ENCODE peak calls at places on chromosome 4, in six cellular contexts. C is NCI-H2171, A is NCI-H1105 treated with DMSO at 0.1 percent for 48 hours, P is activated T-helper 1 cell treated with Interleukin-2 at 50 U/mL for 16 hours, N is kidney, E is BJ. R is an unnamed sample.

GRCh38 chr4:112853662-112854256 is 195.7 kb upstream of the ANK2 start:
- DNase-seq in C (no peak), A (no peak), P (no peak), N (no peak), E (no peak), R (no peak)

GRCh38 chr4:53859305-53859704 is 205.1 kb downstream of the CHIC2 start:
- DNase-seq in C (no peak), A (no peak), P (no peak), N (no peak), E (no peak), R (no peak)

GRCh38 chr4:144754562-144755410 is 108.8 kb downstream of the HHIP start:
- DNase-seq in C (no peak), A (no peak), P (no peak), N (no peak), E (no peak), R (no peak)

GRCh38 chr4:107037188-107037587 is 1.1 kb upstream of the DKK2 start:
- DNase-seq in C (no peak), A (peak), P (no peak), N (peak), E (no peak), R (peak)

GRCh38 chr4:77599378-77599777 is 6.2 kb upstream of the CXCL13 start:
- DNase-seq in C (no peak), A (peak), P (no peak), N (no peak), E (no peak), R (no peak)

GRCh38 chr4:2786152-2786671 is 6.7 kb upstream of the SH3BP2 start:
- DNase-seq in C (no peak), A (no peak), P (no peak), N (peak), E (no peak), R (no peak)

GRCh38 chr4:68430337-68430736 is 16.9 kb upstream of the TMPRSS11E start:
- DNase-seq in C (no peak), A (no peak), P (no peak), N (no peak), E (no peak), R (no peak)

GRCh38 chr4:18406220-18406619 is 384.7 kb upstream of the LCORL start:
- DNase-seq in C (no peak), A (no peak), P (no peak), N (no peak), E (no peak), R (no peak)

GRCh38 chr4:144787365-144788263 is 141.7 kb downstream of the HHIP start:
- DNase-seq in C (no peak), A (peak), P (no peak), N (no peak), E (no peak), R (no peak)

GRCh38 chr4:81913427-81913878 is 441.7 kb upstream of the RASGEF1B start:
- DNase-seq in C (peak), A (no peak), P (peak), N (peak), E (no peak), R (peak)

GRCh38 chr4:172105918-172106317 is 292.7 kb downstream of the GALNTL6 start:
- DNase-seq in C (no peak), A (no peak), P (no peak), N (no peak), E (no peak), R (no peak)

GRCh38 chr4:38967260-38968095 is 64.7 kb downstream of the TMEM156 start:
- DNase-seq in C (no peak), A (no peak), P (no peak), N (no peak), E (peak), R (no peak)

GRCh38 chr4:87555751-87556619 is 26.8 kb upstream of the SPARCL1 start:
- DNase-seq in C (no peak), A (no peak), P (no peak), N (no peak), E (peak), R (no peak)

GRCh38 chr4:125322363-125322730 is 7.6 kb downstream of the FAT4 start:
- DNase-seq in C (no peak), A (no peak), P (no peak), N (no peak), E (no peak), R (no peak)

GRCh38 chr4:675036-675804 is 878 bp downstream of the MYL5 start:
- DNase-seq in C (no peak), A (no peak), P (no peak), N (peak), E (no peak), R (no peak)

GRCh38 chr4:40990202-40990898 is 224.0 kb downstream of the APBB2 start:
- DNase-seq in C (no peak), A (no peak), P (no peak), N (no peak), E (peak), R (no peak)

GRCh38 chr4:25367004-25367621 is 9.9 kb upstream of the ANAPC4 start:
- DNase-seq in C (no peak), A (peak), P (no peak), N (no peak), E (no peak), R (no peak)

GRCh38 chr4:186845137-186845842 is 121.6 kb upstream of the FAT1 start:
- DNase-seq in C (no peak), A (no peak), P (no peak), N (peak), E (peak), R (no peak)

GRCh38 chr4:167020410-167020809 is 213.9 kb downstream of the SPOCK3 start:
- DNase-seq in C (no peak), A (no peak), P (no peak), N (no peak), E (no peak), R (no peak)

GRCh38 chr4:110309686-110310085 is 111.3 kb upstream of the ELOVL6 start:
- DNase-seq in C (no peak), A (no peak), P (no peak), N (no peak), E (no peak), R (no peak)

GRCh38 chr4:25481648-25482047 is 104.6 kb downstream of the ANAPC4 start:
- DNase-seq in C (no peak), A (no peak), P (no peak), N (no peak), E (no peak), R (no peak)

GRCh38 chr4:189597341-189597740 is 343.3 kb upstream of the FRG1 start:
- DNase-seq in C (no peak), A (no peak), P (no peak), N (no peak), E (no peak), R (no peak)

GRCh38 chr4:78610546-78611214 is 59.1 kb downstream of the ANXA3 start:
- DNase-seq in C (no peak), A (no peak), P (no peak), N (no peak), E (no peak), R (no peak)

GRCh38 chr4:140740422-140740821 is 15.8 kb downstream of the TBC1D9 start:
- DNase-seq in C (no peak), A (no peak), P (no peak), N (no peak), E (no peak), R (no peak)

GRCh38 chr4:99723555-99724450 is 66.2 kb upstream of the C4orf54 start:
- DNase-seq in C (no peak), A (no peak), P (no peak), N (no peak), E (peak), R (no peak)

GRCh38 chr4:183253451-183253850 is 66.6 kb downstream of the CLDN22 start:
- DNase-seq in C (no peak), A (no peak), P (no peak), N (no peak), E (no peak), R (no peak)

GRCh38 chr4:17120761-17121160 is 222.3 kb upstream of the LDB2 start:
- DNase-seq in C (no peak), A (no peak), P (no peak), N (no peak), E (no peak), R (no peak)

GRCh38 chr4:25550376-25551030 is 105.1 kb upstream of the SLC34A2 start:
- DNase-seq in C (no peak), A (no peak), P (no peak), N (no peak), E (no peak), R (no peak)

GRCh38 chr4:7295917-7296660 is 103.8 kb downstream of the SORCS2 start:
- DNase-seq in C (no peak), A (no peak), P (no peak), N (peak), E (no peak), R (no peak)

GRCh38 chr4:172554588-172554987 is 614.0 kb upstream of the GALNT7 start:
- DNase-seq in C (no peak), A (no peak), P (no peak), N (no peak), E (no peak), R (no peak)

GRCh38 chr4:142404191-142404611 is 441.9 kb downstream of the INPP4B start:
- DNase-seq in C (no peak), A (no peak), P (no peak), N (no peak), E (no peak), R (no peak)

GRCh38 chr4:38154681-38155588 is 194.7 kb downstream of the PTTG2 start:
- DNase-seq in C (peak), A (no peak), P (no peak), N (peak), E (no peak), R (no peak)

GRCh38 chr4:8641256-8641655 is 48.7 kb downstream of the CPZ start:
- DNase-seq in C (no peak), A (no peak), P (no peak), N (peak), E (no peak), R (no peak)

GRCh38 chr4:70703695-70704332 is 15.5 kb downstream of the UTP3 start:
- DNase-seq in C (no peak), A (peak), P (no peak), N (no peak), E (no peak), R (no peak)

GRCh38 chr4:61723492-61723891 is 523.4 kb downstream of the ADGRL3 start:
- DNase-seq in C (peak), A (no peak), P (no peak), N (no peak), E (no peak), R (no peak)